ENCODE peak calls at places on chromosomes 13 and 19, in five cellular contexts. X, C, Z, R and B are unnamed samples.
A peak's percentile ranks its signal among the peaks of the same experiment; 100 is the strongest.

GRCh38 chr13:106536244-106537034 is 977 bp upstream of the EFNB2 start:
- DNase-seq in Z (peak; percentile 82), C (peak; percentile 90), R (peak; percentile 88), X (peak; percentile 96), B (peak; percentile 94)

GRCh38 chr19:58558066-58558622 is at the start of gene UBE2M:
- DNase-seq in Z (no peak), C (peak; percentile 58), X (peak; percentile 63), R (peak; percentile 62), B (no peak)

GRCh38 chr13:25731511-25731910 is 320.3 kb downstream of the SHISA2 start:
- DNase-seq in Z (no peak), C (no peak), X (no peak), R (no peak), B (no peak)

GRCh38 chr13:44437356-44438233 is 64.0 kb downstream of the SERP2 start:
- DNase-seq in Z (peak; percentile 66), C (no peak), X (peak; percentile 78), R (no peak), B (no peak)

GRCh38 chr19:2820112-2820702 is 539 bp downstream of the ZNF554 start:
- DNase-seq in C (no peak), X (peak; percentile 50), Z (no peak), R (no peak), B (no peak)

GRCh38 chr19:996051-996838 is 4.0 kb upstream of the GRIN3B start:
- DNase-seq in C (no peak), X (peak; percentile 75), Z (peak; percentile 87), R (no peak), B (no peak)

GRCh38 chr13:97460004-97460756 is 26.2 kb downstream of the RAP2A start:
- DNase-seq in R (no peak), X (no peak), C (no peak), Z (no peak), B (no peak)

GRCh38 chr19:18357442-18358264 is 17.3 kb downstream of the PGPEP1 start:
- DNase-seq in R (no peak), Z (no peak), C (no peak), X (no peak), B (no peak)

GRCh38 chr13:53237696-53238095 is 209.1 kb downstream of the OLFM4 start:
- DNase-seq in C (no peak), Z (no peak), R (no peak), X (no peak), B (no peak)

GRCh38 chr13:111860161-111860560 is 206.8 kb upstream of the SOX1 start:
- DNase-seq in X (no peak), C (no peak), R (no peak), Z (no peak), B (no peak)

GRCh38 chr19:14110650-14111049 is 6.9 kb downstream of the PRKACA start:
- DNase-seq in R (no peak), C (no peak), Z (no peak), X (no peak), B (no peak)

GRCh38 chr13:28320884-28321574 is 173.9 kb downstream of the FLT1 start:
- DNase-seq in C (no peak), X (no peak), R (no peak), Z (no peak), B (no peak)

DNA sequence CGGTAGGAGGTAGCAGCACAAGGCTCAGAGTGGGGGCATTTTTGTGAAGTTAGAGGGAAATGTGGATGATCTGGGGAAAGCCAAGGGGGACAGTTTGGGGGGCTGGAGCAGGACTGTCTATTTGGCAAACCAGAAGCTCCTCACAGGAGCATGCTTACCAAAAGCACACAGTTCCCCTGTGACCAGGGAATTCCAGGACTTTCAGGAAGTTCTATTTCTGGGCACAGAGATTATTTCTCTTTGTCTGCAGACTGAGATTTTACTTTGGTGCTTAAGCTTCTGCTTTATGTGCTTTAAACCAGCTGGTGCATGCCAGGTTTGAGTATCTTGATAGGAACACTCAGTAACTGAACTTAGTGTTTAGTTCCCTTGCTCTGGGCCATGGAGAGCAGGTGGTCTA is 525.3 kb downstream of the DIAPH3 start:
- DNase-seq in R (no peak), X (no peak), C (no peak), Z (no peak), B (no peak)
- H3K4me3 ChIP-seq in R (no peak overlapping the region), X (no peak overlapping the region), C (no peak overlapping the region), Z (no peak overlapping the region), B (no peak overlapping the region)

DNA sequence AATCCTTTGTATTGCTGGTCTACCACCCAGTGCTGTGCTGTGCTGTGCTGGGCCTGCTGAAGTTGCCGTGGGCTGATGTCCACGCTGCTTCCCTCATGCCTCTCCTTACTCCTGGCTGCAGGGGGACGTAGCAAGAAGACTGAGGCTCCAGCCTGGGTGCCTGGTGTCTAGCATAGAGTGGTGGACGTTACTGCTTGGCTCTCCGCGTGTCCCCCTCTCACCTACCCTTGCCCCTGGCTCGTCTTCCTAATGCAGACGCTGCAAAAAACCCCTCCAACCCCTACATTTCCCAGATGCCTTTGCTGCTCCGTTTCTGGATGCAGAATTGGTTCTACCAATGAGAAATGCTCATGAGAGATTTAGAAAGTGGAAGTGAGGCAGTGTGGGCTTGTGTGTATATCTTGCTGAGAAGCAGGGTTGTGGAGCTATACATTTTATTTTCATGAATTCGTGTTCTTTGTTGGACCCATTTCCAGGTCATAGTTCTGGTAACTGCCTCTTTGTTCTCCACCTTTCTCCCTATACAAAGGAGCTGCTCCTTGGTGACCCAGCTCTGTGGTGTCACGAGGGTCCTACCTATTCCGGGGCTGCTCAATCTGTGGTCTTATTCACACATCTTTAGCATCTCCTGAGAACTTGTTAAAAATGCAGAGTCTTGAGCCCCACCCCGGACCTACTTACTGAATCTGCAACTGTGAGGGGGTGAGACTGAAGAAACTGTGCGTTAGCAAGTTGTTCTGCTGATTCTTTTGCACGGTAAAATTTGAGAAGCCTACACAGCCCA is 7.9 kb upstream of the DENND1C start:
- DNase-seq in Z (no peak), C (no peak), R (no peak), X (no peak), B (no peak)
- H3K27ac ChIP-seq in Z (peak overlapping the region; percentile 41), C (no peak overlapping the region), R (no peak overlapping the region), X (no peak overlapping the region), B (no peak overlapping the region)

GRCh38 chr19:43430976-43431375 is 16.3 kb downstream of the TEX101 start:
- DNase-seq in Z (no peak), R (no peak), X (no peak), C (no peak), B (no peak)
- H3K4me3 ChIP-seq in Z (no peak overlapping the region), R (no peak overlapping the region), X (no peak overlapping the region), C (no peak overlapping the region), B (no peak overlapping the region)

GRCh38 chr13:99419591-99420243 is 81.6 kb upstream of the TM9SF2 start:
- DNase-seq in Z (no peak), C (no peak), X (no peak), R (no peak), B (no peak)
- H3K27ac ChIP-seq in Z (peak overlapping the region; percentile 41), C (no peak overlapping the region), X (no peak overlapping the region), R (no peak overlapping the region), B (no peak overlapping the region)

DNA sequence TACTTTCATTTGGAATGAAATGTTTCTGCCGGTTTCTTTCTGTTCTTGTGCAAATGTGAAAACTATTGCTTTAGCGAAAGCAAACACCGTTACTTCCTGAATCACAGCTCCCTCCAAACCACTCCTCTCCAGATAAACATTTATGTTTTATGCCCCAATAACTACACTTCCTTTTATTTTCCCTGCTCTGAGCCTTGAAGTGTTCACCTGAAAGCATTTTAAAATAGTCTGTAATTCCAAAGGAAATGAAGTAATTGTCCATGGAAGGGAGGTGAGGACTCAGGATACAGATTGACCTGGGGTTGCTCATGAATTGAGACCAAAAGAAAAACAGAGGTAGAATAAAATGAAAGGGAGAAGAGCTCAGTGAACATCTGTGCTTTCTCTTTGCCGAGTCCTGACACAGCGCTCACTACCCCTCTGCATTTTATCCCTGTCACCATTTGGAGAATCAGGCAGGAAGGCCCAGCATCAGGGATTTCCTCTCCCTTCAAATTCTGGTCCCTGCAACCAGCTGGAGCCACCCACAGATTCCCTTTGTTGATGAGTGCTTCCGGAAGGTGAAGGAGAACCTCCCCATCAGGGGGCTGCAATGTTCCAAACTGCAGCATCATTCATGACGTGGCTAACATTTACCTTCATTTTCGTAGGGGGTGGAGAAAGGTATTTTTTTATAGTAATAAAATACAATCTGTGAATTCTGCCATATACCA is 171.9 kb downstream of the ITGBL1 start:
- DNase-seq in R (no peak), X (peak; percentile 33), Z (peak; percentile 6), C (no peak), B (no peak)
- H3K4me3 ChIP-seq in R (no peak overlapping the region), X (no peak overlapping the region), Z (no peak overlapping the region), C (no peak overlapping the region), B (no peak overlapping the region)

DNA sequence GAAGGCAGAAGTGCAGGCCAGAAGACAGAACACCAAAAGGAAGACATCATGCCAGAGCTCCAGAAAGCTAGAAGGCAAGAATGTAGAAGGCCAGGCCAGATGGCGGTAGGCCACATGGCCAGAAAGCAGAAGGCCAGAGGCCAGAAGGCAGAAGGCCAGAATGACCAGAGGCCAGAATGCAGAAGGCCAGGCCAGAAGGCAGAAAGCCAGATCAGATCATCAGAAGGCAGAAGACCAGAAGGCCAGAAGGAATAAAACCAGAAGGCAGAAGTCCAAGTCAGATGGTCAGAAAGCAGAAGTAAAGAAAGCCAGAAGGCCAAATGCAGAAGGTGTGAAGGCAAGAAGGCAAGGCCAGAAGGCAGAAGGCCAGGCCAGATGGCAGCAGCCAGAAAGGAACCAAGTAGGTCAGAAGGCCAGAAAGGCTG is 185.0 kb downstream of the TUBA3C start:
- DNase-seq in X (no peak), Z (no peak), C (no peak), R (no peak), B (no peak)
- H3K27ac ChIP-seq in X (no peak overlapping the region), Z (no peak overlapping the region), C (no peak overlapping the region), R (no peak overlapping the region), B (no peak overlapping the region)

GRCh38 chr19:52584686-52585085 is 14.6 kb downstream of the ZNF701 start:
- DNase-seq in R (no peak), Z (no peak), C (no peak), X (peak; percentile 58), B (no peak)
- H3K4me3 ChIP-seq in R (no peak overlapping the region), Z (no peak overlapping the region), C (peak overlapping the region; percentile 48), X (peak overlapping the region; percentile 18), B (no peak overlapping the region)

DNA sequence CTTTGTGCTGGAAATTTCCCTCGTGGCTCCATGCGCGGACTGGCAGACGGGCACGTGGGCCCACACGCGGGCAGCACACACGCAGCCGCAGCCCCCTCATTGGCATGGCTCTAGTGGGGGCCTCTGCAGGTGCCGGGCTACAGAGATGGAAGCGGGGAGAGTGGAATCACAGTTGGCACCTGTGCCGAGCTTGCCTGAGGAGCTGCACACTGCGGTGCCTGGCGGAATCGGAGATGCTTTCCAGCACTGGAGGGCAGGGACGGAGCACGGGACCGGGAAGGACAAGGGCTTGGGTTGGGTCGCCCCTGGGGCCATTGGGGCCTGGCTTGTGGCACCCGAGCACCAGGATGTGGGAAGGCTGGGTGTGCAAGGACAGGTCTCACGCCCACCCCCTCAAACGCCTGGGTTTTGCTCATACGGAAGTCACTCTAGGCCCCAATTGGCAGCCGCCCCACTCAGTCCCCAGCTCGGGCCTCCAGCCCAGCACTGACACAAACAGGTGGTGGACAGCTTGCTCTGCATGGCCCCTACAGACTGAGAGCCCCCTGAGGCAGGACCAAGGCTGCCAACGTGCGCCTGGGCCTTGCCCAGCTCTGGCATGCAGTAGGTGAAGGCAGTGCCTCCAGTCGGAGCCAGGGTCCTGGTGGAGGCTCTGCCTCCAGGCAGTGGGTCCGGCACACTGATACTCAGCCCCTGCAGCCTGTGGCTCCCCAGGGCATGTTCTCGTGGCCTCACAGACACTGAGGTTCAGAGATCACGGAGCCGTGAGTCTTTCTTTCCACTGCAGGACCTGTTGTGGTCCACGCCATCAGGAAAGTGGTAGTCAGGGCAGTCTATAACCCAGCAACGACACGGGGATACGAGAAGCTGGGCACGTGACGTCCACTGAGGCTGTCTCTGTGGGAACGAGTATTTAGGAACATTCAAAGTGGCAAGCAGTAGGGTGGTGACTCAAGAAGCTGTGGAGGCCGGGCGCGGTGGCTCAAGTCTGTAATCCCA is 29.9 kb upstream of the CCNE1 start:
- DNase-seq in Z (no peak), X (no peak), R (no peak), C (no peak), B (no peak)
- H3K27ac ChIP-seq in Z (no peak overlapping the region), X (no peak overlapping the region), R (no peak overlapping the region), C (no peak overlapping the region), B (no peak overlapping the region)